ENCODE peak calls at places on chromosomes 3 and 15, in six cellular contexts. H, Y, E, U, F and Q are unnamed samples.

GRCh38 chr3:45528429-45528828 is 66.1 kb upstream of the LIMD1 start:
- DNase-seq in H (no peak), F (no peak), Y (peak; percentile 69), E (no peak), U (peak; percentile 50), Q (no peak)

GRCh38 chr3:139520028-139520737 is 19.4 kb downstream of the RBP1 start:
- DNase-seq in U (no peak), H (no peak), Y (peak; percentile 36), E (no peak), F (no peak), Q (peak; percentile 27)

GRCh38 chr15:82014989-82015388 is 30.8 kb downstream of the MEX3B start:
- DNase-seq in F (no peak), U (no peak), E (no peak), Y (no peak), H (no peak), Q (no peak)

GRCh38 chr3:108554913-108555571 is 34.2 kb downstream of the CIP2A start:
- DNase-seq in H (no peak), Y (peak; percentile 14), F (no peak), E (no peak), U (no peak), Q (no peak)

GRCh38 chr15:85743392-85744045 is 51.2 kb downstream of the KLHL25 start:
- DNase-seq in Y (no peak), F (no peak), U (no peak), H (no peak), E (no peak), Q (no peak)

GRCh38 chr3:127750226-127751031 is 71.9 kb downstream of the MGLL start:
- DNase-seq in F (no peak), H (no peak), E (no peak), U (peak; percentile 84), Y (peak; percentile 82), Q (peak; percentile 51)

GRCh38 chr3:71132995-71133730 is 450.4 kb downstream of the FOXP1 start:
- DNase-seq in H (no peak), Y (no peak), E (no peak), F (no peak), U (no peak), Q (no peak)

GRCh38 chr3:185687479-185687878 is 101.4 kb downstream of the SENP2 start:
- DNase-seq in E (no peak), U (peak; percentile 22), Y (peak; percentile 31), H (no peak), F (no peak), Q (no peak)

GRCh38 chr3:15495461-15496340 is 25.8 kb downstream of the COLQ start:
- DNase-seq in Y (no peak), H (no peak), E (no peak), U (no peak), F (no peak), Q (no peak)

GRCh38 chr15:88859550-88859949 is 35.8 kb downstream of the HAPLN3 start:
- DNase-seq in U (no peak), H (no peak), E (no peak), F (no peak), Y (no peak), Q (no peak)

GRCh38 chr15:71275566-71276354 is 160.5 kb downstream of the THSD4 start:
- DNase-seq in Y (no peak), H (no peak), U (no peak), F (no peak), E (no peak), Q (no peak)